ENCODE peak calls at places on chromosomes 4 and X, in ten cellular contexts. B is lower leg skin, M is B cell, Z is tibial nerve, H is choroid plexus epithelial cell, X is GM13976, Y is K562, U is lung, J is right lobe of liver, W is cardiac fibroblast. S is an unnamed sample.

GRCh38 chr4:183409463-183409862 is 35.0 kb upstream of the CDKN2AIP start:
- DNase-seq in B (no peak), M (no peak), Z (no peak), H (no peak), X (no peak), Y (no peak), U (no peak), J (no peak), W (no peak), S (no peak)

GRCh38 chr4:101258782-101259353 is 88.5 kb downstream of the PPP3CA start:
- DNase-seq in B (no peak), M (no peak), Z (no peak), H (no peak), X (no peak), Y (no peak), U (no peak), J (no peak), W (no peak), S (no peak)

GRCh38 chrX:124226129-124226528 is 106.3 kb upstream of the TEX13D start:
- DNase-seq in B (no peak), M (no peak), Z (no peak), H (no peak), X (no peak), Y (no peak), U (no peak), J (no peak), W (no peak), S (no peak)

GRCh38 chr4:148053298-148054003 is 321.6 kb downstream of the ARHGAP10 start:
- DNase-seq in B (no peak), M (no peak), Z (no peak), H (no peak), X (no peak), Y (no peak), U (no peak), J (no peak), W (no peak), S (no peak)

GRCh38 chrX:11531226-11531625 is 134.5 kb downstream of the ARHGAP6 start:
- DNase-seq in B (no peak), M (no peak), Z (no peak), H (peak; percentile 51), X (no peak), Y (peak; percentile 34), U (no peak), J (no peak), W (peak; percentile 58), S (no peak)

GRCh38 chrX:341541-342101 is 23.0 kb upstream of the GTPBP6 start:
- DNase-seq in B (no peak), M (no peak), Z (no peak), H (no peak), X (no peak), Y (no peak), U (no peak), J (peak; percentile 35), W (no peak), S (peak; percentile 6)

GRCh38 chrX:10781847-10782530 is 161.6 kb upstream of the MID1 start:
- DNase-seq in B (no peak), M (no peak), Z (no peak), H (no peak), X (no peak), Y (no peak), U (no peak), J (no peak), W (no peak), S (no peak)

GRCh38 chr4:112075129-112075753 is 70.0 kb upstream of the FAM241A start:
- DNase-seq in B (no peak), M (peak; percentile 35), Z (peak; percentile 20), H (peak; percentile 80), X (peak; percentile 58), Y (peak; percentile 54), U (peak; percentile 30), J (no peak), W (peak; percentile 84), S (no peak)

GRCh38 chr4:187995322-187996207 is at the start of gene ZFP42:
- DNase-seq in B (no peak), M (no peak), Z (no peak), H (no peak), X (no peak), Y (no peak), U (no peak), J (no peak), W (peak; percentile 14), S (peak; percentile 29)

GRCh38 chrX:77564824-77565223 is 117.6 kb downstream of the FGF16 start:
- DNase-seq in B (no peak), M (no peak), Z (no peak), H (peak; percentile 13), X (no peak), Y (no peak), U (no peak), J (no peak), W (peak; percentile 25), S (no peak)

GRCh38 chr4:8192748-8193738 is 6.0 kb upstream of the SH3TC1 start:
- DNase-seq in B (peak; percentile 75), M (peak; percentile 84), Z (peak; percentile 74), H (peak; percentile 88), X (peak; percentile 76), Y (no peak), U (peak; percentile 53), J (peak; percentile 61), W (peak; percentile 69), S (peak; percentile 46)

GRCh38 chrX:149274516-149275105 is 230.5 kb downstream of the IDS start:
- DNase-seq in B (no peak), M (no peak), Z (no peak), H (no peak), X (no peak), Y (no peak), U (no peak), J (no peak), W (peak; percentile 44), S (no peak)

GRCh38 chr4:24576276-24576675 is 8.1 kb downstream of the DHX15 start:
- DNase-seq in B (no peak), M (no peak), Z (no peak), H (no peak), X (no peak), Y (no peak), U (no peak), J (no peak), W (no peak), S (no peak)
- TF ChIP-seq CTCF in B (no peak), M (no peak), Z (no peak), H (no peak), X (no peak), Y (no peak), U (no peak), J (no peak), W (no peak), S (no peak)

GRCh38 chrX:132648870-132649269 is 160.0 kb upstream of the MBNL3 start:
- DNase-seq in B (no peak), M (no peak), Z (no peak), H (no peak), X (no peak), Y (no peak), U (no peak), J (no peak), W (peak; percentile 22), S (no peak)

GRCh38 chrX:132652871-132653270 is 164.0 kb upstream of the MBNL3 start:
- DNase-seq in B (no peak), M (no peak), Z (no peak), H (no peak), X (no peak), Y (no peak), U (no peak), J (no peak), W (no peak), S (no peak)

DNA sequence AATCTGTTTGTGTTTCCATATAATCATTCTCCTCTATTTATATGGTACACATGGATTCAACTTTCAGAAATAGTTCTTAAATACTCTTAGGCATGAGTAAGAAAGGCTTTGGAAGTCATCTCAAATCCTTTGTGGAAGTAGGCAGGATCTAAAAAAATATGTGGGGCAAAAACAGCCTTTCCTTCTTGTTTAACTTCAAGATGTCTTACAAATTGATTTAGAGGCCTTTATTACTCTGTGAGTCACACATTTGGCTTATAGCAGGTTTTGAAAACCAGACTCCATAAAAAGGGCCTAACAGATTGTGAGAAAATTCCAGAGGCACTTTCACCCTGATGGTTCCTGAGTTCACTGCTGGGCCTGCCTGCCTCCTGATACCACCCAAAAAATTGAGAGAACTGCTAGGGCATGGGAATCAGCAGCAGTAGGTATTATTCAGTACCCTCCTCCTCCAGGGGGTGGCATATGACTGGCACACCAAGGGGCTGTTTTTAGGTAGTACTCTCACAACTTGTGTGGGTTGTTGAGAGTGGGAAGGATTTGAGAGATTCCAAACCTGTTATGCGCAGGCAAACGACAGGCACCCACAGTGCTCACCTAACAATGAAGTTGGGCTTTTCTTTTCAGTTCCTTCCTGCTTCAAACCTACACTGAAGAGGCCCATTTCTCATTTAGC is 162.7 kb upstream of the MBNL3 start:
- DNase-seq in B (no peak), M (no peak), Z (no peak), H (no peak), X (no peak), Y (no peak), U (no peak), J (no peak), W (no peak), S (no peak)
- TF ChIP-seq CTCF in B (no peak), M (no peak), Z (no peak), H (no peak), X (no peak), Y (no peak), U (no peak), J (peak; percentile 4), W (peak; percentile 3), S (no peak)

GRCh38 chr4:7105261-7105660 is 37.4 kb upstream of the GRPEL1 start:
- DNase-seq in B (no peak), M (no peak), Z (no peak), H (peak; percentile 34), X (no peak), Y (no peak), U (no peak), J (peak; percentile 53), W (peak; percentile 18), S (no peak)

GRCh38 chr4:7103599-7104365 is 35.9 kb upstream of the GRPEL1 start:
- DNase-seq in B (peak; percentile 65), M (peak; percentile 33), Z (peak; percentile 61), H (no peak), X (peak; percentile 27), Y (no peak), U (peak; percentile 63), J (peak; percentile 89), W (no peak), S (no peak)

GRCh38 chr4:7104366-7105031 is 36.6 kb upstream of the GRPEL1 start:
- DNase-seq in B (no peak), M (peak; percentile 19), Z (no peak), H (no peak), X (peak; percentile 32), Y (no peak), U (no peak), J (peak; percentile 53), W (no peak), S (no peak)

GRCh38 chr4:7101692-7102515 is 34.0 kb upstream of the GRPEL1 start:
- DNase-seq in B (peak; percentile 71), M (peak; percentile 76), Z (peak; percentile 57), H (peak; percentile 83), X (peak; percentile 83), Y (peak; percentile 71), U (peak; percentile 70), J (peak; percentile 76), W (peak; percentile 59), S (peak; percentile 80)

GRCh38 chr4:7103031-7103598 is 35.3 kb upstream of the GRPEL1 start:
- DNase-seq in B (peak; percentile 87), M (peak; percentile 93), Z (peak; percentile 89), H (peak; percentile 78), X (peak; percentile 99), Y (peak; percentile 99), U (peak; percentile 90), J (peak; percentile 94), W (peak; percentile 61), S (peak; percentile 80)
- TF ChIP-seq CTCF in B (no peak), M (no peak), Z (no peak), H (no peak), X (no peak), Y (peak; percentile 20), U (no peak), J (no peak), W (no peak), S (no peak)

GRCh38 chrX:48703642-48704481 is 7.3 kb downstream of the SUV39H1 start:
- DNase-seq in B (no peak), M (no peak), Z (no peak), H (peak; percentile 9), X (no peak), Y (no peak), U (no peak), J (no peak), W (peak; percentile 25), S (no peak)
- TF ChIP-seq CTCF in B (no peak), M (no peak), Z (no peak), H (peak; percentile 13), X (no peak), Y (no peak), U (no peak), J (no peak), W (no peak), S (no peak)